ENCODE peak calls at places on chromosomes 2 and 18, in five cellular contexts. O is GM12865, M is WTC11, E is cardiac muscle cell, C is dorsolateral prefrontal cortex. T is an unnamed sample.

GRCh38 chr18:50373531-50373930 is 1.3 kb upstream of the SKA1 start:
- DNase-seq in O (no peak), M (no peak), E (no peak), C (no peak), T (no peak)

GRCh38 chr18:41227993-41228392 is 727.0 kb upstream of the PIK3C3 start:
- DNase-seq in O (no peak), M (no peak), E (no peak), C (no peak), T (no peak)

GRCh38 chr2:22843919-22844537 is 541.0 kb upstream of the KLHL29 start:
- DNase-seq in O (no peak), M (no peak), E (no peak), C (no peak), T (no peak)

GRCh38 chr2:65026640-65027464 is 29.4 kb upstream of the CEP68 start:
- DNase-seq in O (no peak), M (no peak), E (no peak), C (no peak), T (no peak)

GRCh38 chr2:10889741-10890215 is 22.0 kb upstream of the KCNF1 start:
- DNase-seq in O (no peak), M (no peak), E (no peak), C (no peak), T (no peak)

GRCh38 chr18:34631071-34631470 is 79.0 kb upstream of the DTNA start:
- DNase-seq in O (no peak), M (no peak), E (no peak), C (no peak), T (no peak)

GRCh38 chr18:811192-812122 is 585 bp downstream of the YES1 start:
- DNase-seq in O (peak; percentile 13), M (peak; percentile 57), E (peak; percentile 32), C (no peak), T (peak; percentile 8)

GRCh38 chr2:67400560-67401464 is 3.7 kb downstream of the ETAA1 start:
- DNase-seq in O (no peak), M (no peak), E (no peak), C (no peak), T (peak; percentile 23)

GRCh38 chr2:101474752-101475384 is at the start of gene RFX8:
- DNase-seq in O (peak; percentile 6), M (peak; percentile 23), E (peak; percentile 90), C (no peak), T (peak; percentile 94)

GRCh38 chr2:18749912-18750526 is 160.7 kb upstream of the NT5C1B start:
- DNase-seq in O (peak; percentile 48), M (peak; percentile 45), E (peak; percentile 80), C (no peak), T (peak; percentile 54)

GRCh38 chr2:67322361-67323001 is 74.7 kb upstream of the ETAA1 start:
- DNase-seq in O (peak; percentile 5), M (peak; percentile 46), E (peak; percentile 52), C (no peak), T (peak; percentile 29)

GRCh38 chr18:79533591-79533990 is 137.9 kb downstream of the NFATC1 start:
- DNase-seq in O (no peak), M (peak; percentile 3), E (no peak), C (peak; percentile 10), T (no peak)

GRCh38 chr2:132720393-132720792 is 50.4 kb upstream of the LYPD1 start:
- DNase-seq in O (no peak), M (no peak), E (no peak), C (no peak), T (no peak)

GRCh38 chr2:23589220-23589647 is 204.3 kb downstream of the KLHL29 start:
- DNase-seq in O (no peak), M (no peak), E (no peak), C (no peak), T (no peak)

GRCh38 chr18:48950536-48951447 is at the start of gene SMAD7:
- DNase-seq in O (peak; percentile 40), M (no peak), E (no peak), C (no peak), T (no peak)

GRCh38 chr2:27860111-27860510 is 30.1 kb downstream of the RBKS start:
- DNase-seq in O (no peak), M (no peak), E (peak; percentile 76), C (no peak), T (peak; percentile 76)

GRCh38 chr2:64938607-64939285 is 50.5 kb upstream of the SLC1A4 start:
- DNase-seq in O (peak; percentile 64), M (no peak), E (no peak), C (no peak), T (no peak)

GRCh38 chr2:30293303-30293912 is 62.1 kb downstream of the LBH start:
- DNase-seq in O (no peak), M (no peak), E (peak; percentile 28), C (no peak), T (peak; percentile 70)

GRCh38 chr2:134836986-134837385 is 1.4 kb upstream of the ACMSD start:
- DNase-seq in O (no peak), M (no peak), E (peak; percentile 67), C (no peak), T (peak; percentile 94)

GRCh38 chr2:10405441-10405840 is 42.7 kb downstream of the ODC1 start:
- DNase-seq in O (no peak), M (no peak), E (peak; percentile 85), C (no peak), T (peak; percentile 88)

GRCh38 chr2:172950565-172950964 is 125.1 kb upstream of the MAP3K20 start:
- DNase-seq in O (no peak), M (no peak), E (no peak), C (no peak), T (no peak)

GRCh38 chr2:234771176-234771575 is 180.6 kb upstream of the SH3BP4 start:
- DNase-seq in O (no peak), M (no peak), E (no peak), C (no peak), T (no peak)

GRCh38 chr2:239830718-239831271 is 194.3 kb downstream of the NDUFA10 start:
- DNase-seq in O (no peak), M (no peak), E (no peak), C (no peak), T (no peak)

GRCh38 chr2:13014783-13015182 is 298.0 kb downstream of the TRIB2 start:
- DNase-seq in O (no peak), M (no peak), E (no peak), C (no peak), T (no peak)

GRCh38 chr2:152347076-152347475 is 12.1 kb downstream of the FMNL2 start:
- DNase-seq in O (no peak), M (no peak), E (peak; percentile 54), C (no peak), T (peak; percentile 62)

GRCh38 chr2:224838335-224838734 is 122.2 kb upstream of the CCDC195 start:
- DNase-seq in O (no peak), M (no peak), E (peak; percentile 29), C (no peak), T (no peak)

GRCh38 chr18:58351776-58352175 is 277.1 kb downstream of the ALPK2 start:
- DNase-seq in O (peak; percentile 38), M (no peak), E (no peak), C (no peak), T (no peak)

GRCh38 chr18:63402246-63403164 is 19.8 kb downstream of the VPS4B start:
- DNase-seq in O (no peak), M (no peak), E (no peak), C (no peak), T (no peak)

GRCh38 chr2:87403893-87404175 is 344.1 kb upstream of the PLGLB2 start:
- DNase-seq in O (no peak), M (no peak), E (no peak), C (no peak), T (no peak)

DNA sequence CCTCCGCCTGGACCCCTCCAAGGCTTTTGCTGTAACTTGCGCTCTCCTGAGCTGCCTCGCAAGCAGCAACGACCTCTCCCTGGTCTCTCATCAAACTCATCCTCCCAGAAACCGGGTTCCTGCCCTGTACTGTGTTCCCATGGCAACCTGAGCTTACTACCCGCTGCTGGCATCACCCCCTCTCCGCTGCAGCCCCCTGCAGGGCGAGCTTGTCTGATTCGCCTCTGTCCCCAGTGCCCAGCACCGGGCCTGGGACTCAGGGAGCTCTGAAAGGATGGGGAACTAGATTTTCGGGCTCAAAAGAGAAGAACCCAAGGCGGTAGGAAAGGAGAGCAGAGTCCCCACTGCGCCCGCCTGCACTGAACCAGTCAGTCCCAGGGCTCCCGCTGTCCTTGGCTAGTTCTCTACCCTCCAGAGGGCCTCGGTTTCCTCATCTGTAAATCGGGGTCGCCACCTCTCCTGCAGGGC is 452 bp downstream of the HS1BP3 start:
- DNase-seq in O (peak; percentile 42), M (peak; percentile 37), E (peak; percentile 41), C (no peak), T (peak; percentile 41)
- TF ChIP-seq CTCF in O (no peak), M (no peak), E (no peak), C (no peak), T (no peak)

DNA sequence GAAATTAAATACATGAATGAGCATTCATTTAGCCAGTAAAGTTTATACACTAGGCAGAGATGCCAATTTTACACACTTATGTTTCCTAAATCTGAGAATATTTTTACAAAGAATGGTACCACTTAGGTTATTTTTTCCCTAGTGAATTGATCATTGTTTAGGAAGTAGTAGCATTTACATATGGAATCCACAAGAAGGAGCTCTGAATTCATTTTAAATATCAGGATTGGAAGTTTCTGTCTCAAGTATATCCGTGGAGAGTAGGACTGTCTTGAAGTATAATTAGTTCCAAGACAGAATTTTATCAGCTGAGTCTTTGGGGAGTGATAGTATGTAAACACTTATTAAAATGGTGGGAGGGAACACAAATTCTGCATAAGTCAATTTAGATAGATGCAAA is 82.2 kb upstream of the FAM98A start:
- DNase-seq in O (no peak), M (no peak), E (no peak), C (no peak), T (no peak)
- TF ChIP-seq CTCF in O (no peak), M (no peak), E (no peak), C (peak; percentile 64), T (peak; percentile 42)

DNA sequence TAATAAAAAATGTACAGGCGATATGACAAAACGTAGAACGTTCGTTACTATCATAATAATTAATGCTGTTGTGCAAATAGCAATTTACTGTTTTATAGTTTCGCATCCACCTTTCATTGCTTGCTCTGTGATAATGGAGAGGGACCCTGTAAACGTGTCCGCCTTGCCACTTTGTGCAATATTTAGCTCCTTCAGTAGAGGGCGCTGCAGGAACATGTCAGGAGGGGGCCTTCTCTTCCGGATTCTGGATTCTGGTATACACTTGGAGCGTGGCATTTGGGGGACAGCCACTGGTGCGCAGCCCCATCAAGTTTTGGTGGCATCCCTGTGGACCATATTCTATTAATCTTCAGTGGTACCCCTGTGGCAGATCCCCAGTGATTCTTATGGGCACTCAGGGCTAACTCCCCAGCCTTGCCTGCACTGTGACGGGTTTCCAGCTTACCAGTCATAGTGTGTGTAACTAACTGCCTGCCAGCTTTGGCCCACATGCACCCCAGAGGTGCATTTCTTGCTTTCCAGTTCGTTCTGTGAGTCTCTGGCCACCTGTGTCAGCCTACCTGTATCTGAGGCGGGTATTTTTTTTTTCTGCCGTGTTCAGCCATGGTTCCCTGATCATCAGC is 140.3 kb downstream of the CYRIA start:
- DNase-seq in O (peak; percentile 36), M (peak; percentile 81), E (peak; percentile 2), C (no peak), T (no peak)
- TF ChIP-seq CTCF in O (peak; percentile 58), M (peak; percentile 78), E (peak; percentile 28), C (peak; percentile 27), T (peak; percentile 22)

GRCh38 chr2:55420901-55421300 is 1.2 kb upstream of the CCDC88A start:
- DNase-seq in O (no peak), M (no peak), E (no peak), C (no peak), T (no peak)

GRCh38 chr2:55420244-55420713 is 623 bp upstream of the CCDC88A start:
- DNase-seq in O (no peak), M (no peak), E (no peak), C (no peak), T (peak; percentile 32)

GRCh38 chr2:55419236-55419513 is 481 bp downstream of the CCDC88A start:
- DNase-seq in O (no peak), M (no peak), E (peak; percentile 59), C (no peak), T (no peak)

GRCh38 chr2:55418512-55419235 is 982 bp downstream of the CCDC88A start:
- DNase-seq in O (peak; percentile 18), M (no peak), E (no peak), C (no peak), T (no peak)

GRCh38 chr2:55419514-55420243 is at the start of gene CCDC88A:
- DNase-seq in O (peak; percentile 99), M (peak; percentile 98), E (peak; percentile 99), C (peak; percentile 92), T (peak; percentile 98)
- TF ChIP-seq CTCF in O (no peak), M (no peak), E (peak; percentile 35), C (peak; percentile 56), T (peak; percentile 48)

T was measured in HFFc6.